ENCODE peak calls at places on chromosomes 11 and 22, in eight cellular contexts. H is heart left ventricle, G is brain microvascular endothelial cell, A is astrocyte of the cerebellum, D is ovary, O is prostate gland, Y is heart right ventricle, P is Panc1. T is an unnamed sample.

GRCh38 chr11:69106124-69106811 is 49.5 kb upstream of the SMIM38 start:
- DNase-seq in O (peak), G (no peak), Y (no peak), P (no peak), A (no peak), H (no peak), D (no peak), T (no peak)

GRCh38 chr11:46505741-46506485 is 87.9 kb downstream of the AMBRA1 start:
- DNase-seq in G (no peak), D (no peak), P (no peak), O (no peak), H (peak), Y (no peak), A (no peak), T (no peak)

GRCh38 chr11:24375896-24376295 is 121.0 kb upstream of the LUZP2 start:
- DNase-seq in H (no peak), P (no peak), G (no peak), D (no peak), A (no peak), Y (no peak), O (no peak), T (no peak)

GRCh38 chr11:133506551-133507094 is 25.7 kb downstream of the OPCML start:
- DNase-seq in P (no peak), H (no peak), G (no peak), D (no peak), A (no peak), Y (no peak), O (no peak), T (no peak)

GRCh38 chr22:37223965-37224551 is 11.8 kb upstream of the SSTR3 start:
- DNase-seq in A (no peak), P (no peak), D (no peak), H (no peak), Y (no peak), G (no peak), O (no peak), T (no peak)

GRCh38 chr22:37502342-37503182 is 16.4 kb upstream of the MFNG start:
- DNase-seq in O (peak), D (no peak), Y (no peak), H (no peak), G (no peak), P (no peak), A (no peak), T (no peak)

GRCh38 chr11:129372609-129373488 is 2.8 kb upstream of the BARX2 start:
- DNase-seq in G (no peak), P (no peak), O (no peak), Y (no peak), A (no peak), H (no peak), D (no peak), T (no peak)

GRCh38 chr11:75272391-75272790 is 31.8 kb downstream of the TPBGL start:
- DNase-seq in O (no peak), A (no peak), D (no peak), Y (no peak), H (peak), G (no peak), P (no peak), T (no peak)

GRCh38 chr11:61147271-61147670 is 14.0 kb downstream of the VPS37C start:
- DNase-seq in G (no peak), H (no peak), O (no peak), P (no peak), A (no peak), D (no peak), Y (no peak), T (no peak)

GRCh38 chr11:8793114-8793777 is 110.7 kb downstream of the RPL27A start:
- DNase-seq in O (no peak), P (no peak), A (no peak), D (no peak), Y (no peak), G (no peak), H (no peak), T (peak)

GRCh38 chr11:61777234-61778090 is 14.9 kb downstream of the TMEM258 start:
- DNase-seq in A (no peak), P (no peak), D (peak), O (no peak), G (no peak), H (peak), Y (peak), T (no peak)

GRCh38 chr11:130449246-130449990 is 973 bp downstream of the ADAMTS15 start:
- DNase-seq in Y (no peak), A (no peak), P (no peak), H (peak), D (no peak), O (no peak), G (no peak), T (no peak)

GRCh38 chr11:126604461-126604860 is 249.0 kb downstream of the ST3GAL4 start:
- DNase-seq in O (no peak), P (no peak), Y (no peak), H (no peak), D (no peak), A (no peak), G (no peak), T (no peak)

GRCh38 chr22:24819941-24820461 is 14.0 kb downstream of the SGSM1 start:
- DNase-seq in Y (peak), A (no peak), G (no peak), O (peak), H (peak), P (no peak), D (peak), T (no peak)

GRCh38 chr11:119741369-119742262 is 12.6 kb upstream of the NECTIN1 start:
- DNase-seq in O (no peak), Y (peak), A (no peak), P (no peak), G (no peak), D (no peak), H (peak), T (no peak)
- H3K4me3 ChIP-seq in O (no peak), Y (peak), A (no peak), P (no peak), G (no peak), D (no peak), H (no peak), T (no peak)

GRCh38 chr11:708511-708910 is 2.5 kb downstream of the EPS8L2 start:
- DNase-seq in O (no peak), P (no peak), Y (no peak), A (no peak), D (no peak), H (no peak), G (no peak), T (no peak)

GRCh38 chr11:707817-708420 is 1.9 kb downstream of the EPS8L2 start:
- DNase-seq in P (no peak), D (no peak), O (no peak), A (no peak), H (no peak), G (no peak), Y (no peak), T (no peak)

GRCh38 chr11:705646-706438 is at the start of gene EPS8L2:
- DNase-seq in O (peak), Y (no peak), A (no peak), D (peak), G (no peak), P (no peak), H (no peak), T (no peak)

GRCh38 chr11:706439-706956 is 467 bp downstream of the EPS8L2 start:
- DNase-seq in H (no peak), O (peak), Y (no peak), G (no peak), D (peak), P (no peak), A (no peak), T (peak)

DNA sequence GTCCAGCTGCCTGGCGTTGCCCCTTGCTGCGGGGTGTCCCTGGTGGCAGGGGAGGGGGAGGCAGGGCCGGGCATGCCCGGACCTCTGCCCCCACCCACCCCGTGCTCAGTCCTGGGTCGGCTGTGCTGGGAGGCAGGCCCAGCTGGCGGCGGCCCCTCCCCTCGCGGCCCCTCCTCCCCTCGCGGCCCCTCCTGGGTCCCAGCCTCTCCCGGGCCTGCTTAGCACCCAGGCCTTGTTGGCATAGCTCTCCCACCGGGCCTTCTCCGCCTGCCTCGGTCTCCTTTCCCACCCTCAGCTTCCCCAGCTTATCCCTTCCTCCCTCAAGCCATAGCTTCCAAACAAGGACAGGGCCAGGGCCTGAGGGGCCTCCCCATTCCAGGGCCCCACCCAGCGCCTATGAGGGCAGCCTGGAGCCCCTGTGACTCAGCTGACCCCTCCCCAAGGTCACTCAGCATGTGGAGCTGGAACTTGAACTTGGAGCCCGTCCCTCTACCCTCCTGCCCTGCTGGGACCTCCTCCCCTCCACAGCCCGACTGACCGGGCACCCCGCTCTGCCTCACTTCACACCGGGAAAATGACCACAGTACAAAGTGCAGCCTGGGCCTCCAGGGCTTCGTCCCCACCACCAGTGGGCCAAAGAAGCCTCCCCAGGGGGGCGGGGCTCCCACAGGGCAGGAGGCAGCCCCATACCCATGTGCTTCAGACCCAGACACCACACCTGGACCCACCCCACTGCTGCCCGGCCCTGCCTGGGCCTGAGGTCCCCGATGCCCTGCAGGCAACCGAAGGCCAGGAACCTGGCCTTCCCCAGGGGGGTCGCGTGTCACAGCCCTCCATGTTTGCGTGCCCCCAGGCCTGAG is 1.2 kb downstream of the EPS8L2 start:
- DNase-seq in G (no peak), A (no peak), P (no peak), D (peak), O (peak), H (no peak), Y (no peak), T (peak)
- TF ChIP-seq CTCF in G (peak), A (no peak), P (no peak), D (no peak), O (peak), H (no peak), Y (no peak), T (peak)

GRCh38 chr11:83195649-83196048 is 2.1 kb downstream of the ANKRD42 start:
- DNase-seq in P (no peak), D (no peak), H (no peak), A (no peak), G (no peak), Y (no peak), O (no peak), T (no peak)
- H3K4me3 ChIP-seq in P (no peak), D (no peak), H (no peak), A (no peak), G (no peak), Y (no peak), O (no peak), T (peak)

DNA sequence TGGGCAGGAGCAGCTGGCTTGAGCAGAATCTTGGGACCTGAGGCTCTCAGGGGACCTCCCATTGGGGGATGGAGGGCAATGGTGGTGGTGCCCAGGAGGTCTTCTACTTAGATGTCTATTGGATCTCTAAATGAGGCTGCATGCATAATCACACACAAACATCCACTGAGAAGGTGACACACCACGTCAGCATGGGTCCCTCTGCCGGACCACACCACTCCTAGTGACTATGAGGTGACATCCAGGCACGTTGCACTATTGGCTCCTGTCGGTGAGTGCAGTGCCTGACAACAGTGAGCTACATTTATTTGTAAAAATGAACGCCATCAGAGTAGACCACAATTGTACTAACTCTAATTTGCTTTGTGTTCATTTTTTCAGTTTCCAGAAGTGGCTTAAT is 2.3 kb upstream of the APOA4 start:
- DNase-seq in A (no peak), P (no peak), G (no peak), O (no peak), D (no peak), Y (no peak), H (no peak), T (no peak)
- TF ChIP-seq CTCF in A (no peak), P (no peak), G (no peak), O (no peak), D (no peak), Y (no peak), H (no peak), T (no peak)

GRCh38 chr11:34508514-34508913 is 5.1 kb downstream of the ELF5 start:
- DNase-seq in O (no peak), Y (no peak), P (no peak), H (no peak), D (no peak), G (no peak), A (no peak), T (no peak)
- H3K4me3 ChIP-seq in O (no peak), Y (no peak), P (no peak), H (no peak), D (no peak), G (no peak), A (no peak), T (no peak)

T was measured in AG10803.